ENCODE peak calls at places on chromosomes 16 and 17, in four cellular contexts. One of them, this sample, is unnamed.

GRCh38 chr16:975313-975690 is 4.5 kb upstream of the LMF1 start:
- DNase-seq in stimulated activated CD4-positive, alpha-beta T cell treated with anti-CD3 and anti-CD28 coated beads, Interleukin-1b, Interleukin-23, amount 100 ng/mL, for 1 hour: no peak
- DNase-seq in AG10803: no peak
- DNase-seq in HT1080: no peak
- DNase-seq in this sample: no peak

GRCh38 chr16:57482845-57483545 is 3.3 kb downstream of the DOK4 start:
- DNase-seq in AG10803: no peak
- DNase-seq in stimulated activated CD4-positive, alpha-beta T cell treated with anti-CD3 and anti-CD28 coated beads, Interleukin-1b, Interleukin-23, amount 100 ng/mL, for 1 hour: no peak
- DNase-seq in HT1080: no peak
- DNase-seq in this sample: no peak

GRCh38 chr16:29124828-29125227 is 140.0 kb downstream of the LAT start:
- DNase-seq in AG10803: no peak
- DNase-seq in HT1080: no peak
- DNase-seq in stimulated activated CD4-positive, alpha-beta T cell treated with anti-CD3 and anti-CD28 coated beads, Interleukin-1b, Interleukin-23, amount 100 ng/mL, for 1 hour: no peak
- DNase-seq in this sample: no peak

GRCh38 chr16:81445926-81446317 is 1.3 kb downstream of the CMIP start:
- DNase-seq in stimulated activated CD4-positive, alpha-beta T cell treated with anti-CD3 and anti-CD28 coated beads, Interleukin-1b, Interleukin-23, amount 100 ng/mL, for 1 hour: no peak
- DNase-seq in AG10803: no peak
- DNase-seq in HT1080: no peak
- DNase-seq in this sample: no peak

GRCh38 chr16:31010539-31010938 is at the start of gene STX1B:
- DNase-seq in AG10803: peak
- DNase-seq in HT1080: no peak
- DNase-seq in stimulated activated CD4-positive, alpha-beta T cell treated with anti-CD3 and anti-CD28 coated beads, Interleukin-1b, Interleukin-23, amount 100 ng/mL, for 1 hour: peak
- DNase-seq in this sample: peak

GRCh38 chr17:43118679-43119615 is 6.2 kb downstream of the BRCA1 start:
- DNase-seq in HT1080: no peak
- DNase-seq in stimulated activated CD4-positive, alpha-beta T cell treated with anti-CD3 and anti-CD28 coated beads, Interleukin-1b, Interleukin-23, amount 100 ng/mL, for 1 hour: no peak
- DNase-seq in AG10803: no peak
- DNase-seq in this sample: peak

GRCh38 chr16:9275386-9275785 is 183.9 kb downstream of the HAPSTR1 start:
- DNase-seq in stimulated activated CD4-positive, alpha-beta T cell treated with anti-CD3 and anti-CD28 coated beads, Interleukin-1b, Interleukin-23, amount 100 ng/mL, for 1 hour: no peak
- DNase-seq in AG10803: no peak
- DNase-seq in HT1080: no peak
- DNase-seq in this sample: no peak

GRCh38 chr17:3594056-3594810 is 15.0 kb downstream of the TRPV1 start:
- DNase-seq in stimulated activated CD4-positive, alpha-beta T cell treated with anti-CD3 and anti-CD28 coated beads, Interleukin-1b, Interleukin-23, amount 100 ng/mL, for 1 hour: no peak
- DNase-seq in AG10803: peak
- DNase-seq in HT1080: peak
- DNase-seq in this sample: peak

GRCh38 chr17:41511130-41511529 is 5.7 kb upstream of the KRT13 start:
- DNase-seq in stimulated activated CD4-positive, alpha-beta T cell treated with anti-CD3 and anti-CD28 coated beads, Interleukin-1b, Interleukin-23, amount 100 ng/mL, for 1 hour: no peak
- DNase-seq in AG10803: no peak
- DNase-seq in HT1080: no peak
- DNase-seq in this sample: no peak

GRCh38 chr16:79170565-79171242 is 429.8 kb downstream of the MAF start:
- DNase-seq in HT1080: no peak
- DNase-seq in AG10803: no peak
- DNase-seq in stimulated activated CD4-positive, alpha-beta T cell treated with anti-CD3 and anti-CD28 coated beads, Interleukin-1b, Interleukin-23, amount 100 ng/mL, for 1 hour: no peak
- DNase-seq in this sample: no peak

GRCh38 chr16:66714659-66715307 is 18.2 kb upstream of the CMTM4 start:
- DNase-seq in HT1080: no peak
- DNase-seq in stimulated activated CD4-positive, alpha-beta T cell treated with anti-CD3 and anti-CD28 coated beads, Interleukin-1b, Interleukin-23, amount 100 ng/mL, for 1 hour: no peak
- DNase-seq in AG10803: peak
- DNase-seq in this sample: peak

GRCh38 chr17:46020023-46020735 is 21.1 kb downstream of the STH start:
- DNase-seq in HT1080: no peak
- DNase-seq in stimulated activated CD4-positive, alpha-beta T cell treated with anti-CD3 and anti-CD28 coated beads, Interleukin-1b, Interleukin-23, amount 100 ng/mL, for 1 hour: no peak
- DNase-seq in AG10803: no peak
- DNase-seq in this sample: no peak

GRCh38 chr16:29821663-29822115 is 1.4 kb downstream of the MVP start:
- DNase-seq in stimulated activated CD4-positive, alpha-beta T cell treated with anti-CD3 and anti-CD28 coated beads, Interleukin-1b, Interleukin-23, amount 100 ng/mL, for 1 hour: no peak
- DNase-seq in HT1080: peak
- DNase-seq in AG10803: peak
- DNase-seq in this sample: peak

GRCh38 chr16:27748868-27749546 is 199.1 kb downstream of the KATNIP start:
- DNase-seq in AG10803: peak
- DNase-seq in stimulated activated CD4-positive, alpha-beta T cell treated with anti-CD3 and anti-CD28 coated beads, Interleukin-1b, Interleukin-23, amount 100 ng/mL, for 1 hour: no peak
- DNase-seq in HT1080: peak
- DNase-seq in this sample: peak

GRCh38 chr17:50268040-50268439 is 6.2 kb upstream of the TMEM92 start:
- DNase-seq in stimulated activated CD4-positive, alpha-beta T cell treated with anti-CD3 and anti-CD28 coated beads, Interleukin-1b, Interleukin-23, amount 100 ng/mL, for 1 hour: no peak
- DNase-seq in AG10803: no peak
- DNase-seq in HT1080: no peak
- DNase-seq in this sample: no peak

GRCh38 chr17:81831957-81832607 is 1.0 kb downstream of the MCRIP1 start:
- DNase-seq in HT1080: peak
- DNase-seq in AG10803: peak
- DNase-seq in stimulated activated CD4-positive, alpha-beta T cell treated with anti-CD3 and anti-CD28 coated beads, Interleukin-1b, Interleukin-23, amount 100 ng/mL, for 1 hour: peak
- DNase-seq in this sample: peak

GRCh38 chr17:56441331-56441730 is 152.2 kb upstream of the NOG start:
- DNase-seq in HT1080: no peak
- DNase-seq in stimulated activated CD4-positive, alpha-beta T cell treated with anti-CD3 and anti-CD28 coated beads, Interleukin-1b, Interleukin-23, amount 100 ng/mL, for 1 hour: no peak
- DNase-seq in AG10803: peak
- DNase-seq in this sample: peak

GRCh38 chr16:4570688-4571321 is 14.7 kb downstream of the C16orf96 start:
- DNase-seq in AG10803: no peak
- DNase-seq in stimulated activated CD4-positive, alpha-beta T cell treated with anti-CD3 and anti-CD28 coated beads, Interleukin-1b, Interleukin-23, amount 100 ng/mL, for 1 hour: no peak
- DNase-seq in HT1080: no peak
- DNase-seq in this sample: no peak

GRCh38 chr17:42475121-42475520 is 16.4 kb downstream of the ATP6V0A1 start:
- DNase-seq in stimulated activated CD4-positive, alpha-beta T cell treated with anti-CD3 and anti-CD28 coated beads, Interleukin-1b, Interleukin-23, amount 100 ng/mL, for 1 hour: no peak
- DNase-seq in AG10803: no peak
- DNase-seq in HT1080: no peak
- DNase-seq in this sample: no peak

GRCh38 chr16:25158401-25158800 is 46.9 kb downstream of the LCMT1 start:
- DNase-seq in HT1080: no peak
- DNase-seq in AG10803: no peak
- DNase-seq in stimulated activated CD4-positive, alpha-beta T cell treated with anti-CD3 and anti-CD28 coated beads, Interleukin-1b, Interleukin-23, amount 100 ng/mL, for 1 hour: no peak
- DNase-seq in this sample: no peak

GRCh38 chr16:48533931-48534330 is 76.0 kb downstream of the N4BP1 start:
- DNase-seq in HT1080: no peak
- DNase-seq in AG10803: no peak
- DNase-seq in stimulated activated CD4-positive, alpha-beta T cell treated with anti-CD3 and anti-CD28 coated beads, Interleukin-1b, Interleukin-23, amount 100 ng/mL, for 1 hour: no peak
- DNase-seq in this sample: no peak